ENCODE peak calls at places on chromosomes 5 and 9, in six cellular contexts. U is mesenchymal stem cell, Y is IMR-90, G is H9, R is mesendoderm, P is H1. O is an unnamed sample. For H3K27me3, the result is how much of the 10 kb centered on the place peaks cover.

GRCh38 chr5:85484982-85485574 is 1100.4 kb upstream of the EDIL3 start:
- DNase-seq in U (no peak), Y (no peak), G (no peak), R (peak), P (no peak), O (peak)

GRCh38 chr9:18520395-18520794 is 46.4 kb downstream of the ADAMTSL1 start:
- DNase-seq in U (no peak), Y (no peak), G (no peak), R (no peak), P (no peak), O (no peak)

GRCh38 chr9:447230-448025 is 232.8 kb downstream of the DOCK8 start:
- DNase-seq in U (no peak), Y (peak), G (no peak), R (no peak), P (no peak), O (no peak)

GRCh38 chr5:90718387-90718786 is 159.8 kb downstream of the ADGRV1 start:
- DNase-seq in U (no peak), Y (no peak), G (no peak), R (no peak), P (no peak), O (no peak)

GRCh38 chr5:139960723-139961383 is 82.2 kb downstream of the NRG2 start:
- DNase-seq in U (no peak), Y (no peak), G (peak), R (no peak), P (no peak), O (no peak)

GRCh38 chr9:18566125-18566524 is 92.2 kb downstream of the ADAMTSL1 start:
- DNase-seq in U (no peak), Y (peak), G (no peak), R (no peak), P (no peak), O (no peak)

GRCh38 chr5:1409386-1410110 is 35.7 kb downstream of the SLC6A3 start:
- DNase-seq in U (peak), Y (peak), G (peak), R (peak), P (peak), O (peak)

GRCh38 chr9:107087256-107087655 is 195.8 kb upstream of the RAD23B start:
- DNase-seq in U (no peak), Y (no peak), G (no peak), R (no peak), P (no peak), O (no peak)

GRCh38 chr5:112583166-112583565 is 154.5 kb upstream of the APC start:
- DNase-seq in U (no peak), Y (no peak), G (no peak), R (no peak), P (no peak), O (no peak)

GRCh38 chr9:18896531-18897179 is 136.4 kb downstream of the SAXO1 start:
- DNase-seq in U (no peak), Y (no peak), G (no peak), R (no peak), P (no peak), O (no peak)

GRCh38 chr9:129140397-129141065 is 29.3 kb downstream of the PTPA start:
- DNase-seq in U (peak), Y (peak), G (peak), R (peak), P (peak), O (no peak)

GRCh38 chr5:172834570-172835245 is 657 bp downstream of the ERGIC1 start:
- DNase-seq in U (peak), Y (no peak), G (peak), R (peak), P (peak), O (no peak)

GRCh38 chr5:126884269-126884819 is 107.4 kb downstream of the LMNB1 start:
- DNase-seq in U (peak), Y (peak), G (no peak), R (no peak), P (no peak), O (no peak)

GRCh38 chr5:157670662-157671591 is at the start of gene C5orf52:
- DNase-seq in U (no peak), Y (peak), G (no peak), R (peak), P (no peak), O (no peak)

GRCh38 chr5:150122158-150122510 is 33.5 kb downstream of the PDGFRB start:
- DNase-seq in U (no peak), Y (no peak), G (peak), R (no peak), P (peak), O (no peak)

GRCh38 chr9:134864821-134865190 is 15.8 kb upstream of the FCN2 start:
- DNase-seq in U (no peak), Y (no peak), G (peak), R (no peak), P (no peak), O (no peak)

GRCh38 chr9:16728128-16728505 is 142.4 kb downstream of the BNC2 start:
- DNase-seq in U (peak), Y (peak), G (no peak), R (no peak), P (no peak), O (no peak)

GRCh38 chr9:86122309-86122708 is 23.0 kb upstream of the GOLM1 start:
- DNase-seq in U (no peak), Y (no peak), G (peak), R (peak), P (no peak), O (no peak)

GRCh38 chr9:97398999-97399758 is 12.7 kb upstream of the TDRD7 start:
- DNase-seq in U (peak), Y (peak), G (peak), R (peak), P (peak), O (no peak)

GRCh38 chr9:96888591-96888990 is 34.3 kb upstream of the ZNF782 start:
- DNase-seq in U (no peak), Y (no peak), G (no peak), R (no peak), P (no peak), O (no peak)

GRCh38 chr5:160197341-160198147 is 31.8 kb upstream of the FABP6 start:
- DNase-seq in U (peak), Y (peak), G (peak), R (peak), P (peak), O (no peak)

GRCh38 chr9:34025811-34026210 is 22.9 kb downstream of the UBAP2 start:
- DNase-seq in U (no peak), Y (no peak), G (no peak), R (no peak), P (no peak), O (no peak)

GRCh38 chr5:434443-435146 is 8.4 kb upstream of the EXOC3 start:
- DNase-seq in U (no peak), Y (no peak), G (no peak), R (no peak), P (no peak), O (no peak)

GRCh38 chr5:178232124-178232919 is at the start of gene PHYKPL:
- DNase-seq in U (peak), Y (peak), G (peak), R (peak), P (peak), O (peak)

GRCh38 chr9:37979844-37980243 is 75.9 kb upstream of the SLC25A51 start:
- DNase-seq in U (no peak), Y (no peak), G (no peak), R (no peak), P (no peak), O (no peak)

GRCh38 chr5:1842026-1842819 is 40.5 kb downstream of the IRX4 start:
- DNase-seq in U (no peak), Y (no peak), G (no peak), R (no peak), P (no peak), O (no peak)

GRCh38 chr5:2375796-2376195 is 375.7 kb downstream of the IRX2 start:
- DNase-seq in U (no peak), Y (no peak), G (no peak), R (no peak), P (no peak), O (no peak)

GRCh38 chr5:127849891-127850290 is 146.7 kb downstream of the CCDC192 start:
- DNase-seq in U (no peak), Y (no peak), G (no peak), R (no peak), P (no peak), O (no peak)

GRCh38 chr9:114348906-114349482 is 19.3 kb downstream of the ORM2 start:
- DNase-seq in U (peak), Y (peak), G (peak), R (peak), P (peak), O (peak)

GRCh38 chr9:95429948-95430620 is 86.7 kb downstream of the PTCH1 start:
- DNase-seq in U (no peak), Y (no peak), G (no peak), R (no peak), P (no peak), O (no peak)

GRCh38 chr9:27395484-27395921 is 98.6 kb upstream of the EQTN start:
- DNase-seq in U (no peak), Y (no peak), G (no peak), R (peak), P (no peak), O (peak)

GRCh38 chr9:80796662-80797426 is 892.5 kb downstream of the TLE1 start:
- DNase-seq in U (peak), Y (no peak), G (no peak), R (no peak), P (no peak), O (peak)

GRCh38 chr5:38660194-38660668 is 103.8 kb upstream of the LIFR start:
- DNase-seq in U (no peak), Y (no peak), G (peak), R (peak), P (no peak), O (peak)

GRCh38 chr5:113378081-113378480 is 56.7 kb downstream of the TSSK1B start:
- DNase-seq in U (no peak), Y (no peak), G (no peak), R (no peak), P (no peak), O (no peak)

GRCh38 chr9:89555426-89556375 is 49.1 kb upstream of the GADD45G start:
- DNase-seq in U (peak), Y (no peak), G (no peak), R (no peak), P (no peak), O (no peak)

GRCh38 chr5:42250-42649 is 49.7 kb upstream of the PLEKHG4B start:
- DNase-seq in U (no peak), Y (peak), G (peak), R (peak), P (peak), O (no peak)

GRCh38 chr5:72597456-72597948 is 90.3 kb upstream of the ZNF366 start:
- DNase-seq in U (peak), Y (peak), G (no peak), R (peak), P (no peak), O (no peak)
- H2BK5ac ChIP-seq in U (no peak), Y (peak), G (no peak), R (no peak), P (no peak), O (no peak)

GRCh38 chr5:80956272-80956671 is 3.9 kb upstream of the RASGRF2 start:
- DNase-seq in U (no peak), Y (no peak), G (no peak), R (no peak), P (no peak), O (no peak)

GRCh38 chr5:80958611-80959010 is 1.6 kb upstream of the RASGRF2 start:
- DNase-seq in U (no peak), Y (no peak), G (no peak), R (no peak), P (no peak), O (no peak)

GRCh38 chr5:80955082-80955481 is 5.1 kb upstream of the RASGRF2 start:
- DNase-seq in U (no peak), Y (no peak), G (no peak), R (no peak), P (no peak), O (no peak)

GRCh38 chr5:80959138-80959537 is 1.0 kb upstream of the RASGRF2 start:
- DNase-seq in U (no peak), Y (no peak), G (no peak), R (peak), P (no peak), O (no peak)

DNA sequence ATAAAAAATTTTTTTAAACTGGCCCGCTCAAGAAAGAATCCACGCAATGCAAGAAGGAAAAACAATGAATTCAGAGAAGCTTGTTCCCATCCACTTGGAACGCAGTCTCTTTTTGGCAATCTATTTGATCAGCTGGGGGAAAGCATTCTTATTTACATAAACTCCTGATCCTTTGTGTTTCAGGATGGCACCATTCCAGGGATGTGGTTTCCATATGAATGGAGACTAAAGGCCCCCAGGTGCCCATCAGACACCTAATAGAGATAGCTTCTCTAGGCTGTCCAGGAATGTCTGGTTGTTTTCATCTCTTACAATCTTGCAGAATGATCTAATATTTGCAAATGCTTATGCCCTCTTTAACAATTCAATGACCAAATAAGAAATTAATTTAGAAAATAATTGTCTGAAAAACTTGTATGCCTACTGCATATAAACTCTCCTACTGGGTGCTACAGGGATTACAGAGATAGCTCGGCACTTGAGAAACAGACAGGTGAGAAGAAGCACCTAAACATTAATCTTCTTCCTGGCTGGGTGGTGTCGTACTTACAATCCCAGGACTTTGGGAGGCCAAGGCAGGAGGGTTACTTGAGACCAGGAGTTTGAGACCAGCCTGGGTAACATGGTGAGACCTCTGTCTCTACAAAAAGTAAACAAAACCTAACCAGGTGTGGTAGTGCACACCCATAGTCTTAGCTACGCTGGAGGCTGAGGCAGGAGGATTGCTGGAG is 3.0 kb upstream of the RASGRF2 start:
- DNase-seq in U (no peak), Y (no peak), G (peak), R (peak), P (no peak), O (no peak)
- H3K27me3 ChIP-seq in U (half or more), Y (under half), G (under half), R (under half), P (under half), O (under half)

GRCh38 chr5:43582082-43583005 is 20.6 kb upstream of the NNT start:
- DNase-seq in U (no peak), Y (no peak), G (no peak), R (no peak), P (no peak), O (no peak)

GRCh38 chr5:43581398-43581797 is 21.6 kb upstream of the NNT start:
- DNase-seq in U (no peak), Y (no peak), G (no peak), R (no peak), P (no peak), O (no peak)
- H3K18ac ChIP-seq in U (no peak), Y (no peak), G (no peak), R (no peak), P (no peak), O (no peak)

DNA sequence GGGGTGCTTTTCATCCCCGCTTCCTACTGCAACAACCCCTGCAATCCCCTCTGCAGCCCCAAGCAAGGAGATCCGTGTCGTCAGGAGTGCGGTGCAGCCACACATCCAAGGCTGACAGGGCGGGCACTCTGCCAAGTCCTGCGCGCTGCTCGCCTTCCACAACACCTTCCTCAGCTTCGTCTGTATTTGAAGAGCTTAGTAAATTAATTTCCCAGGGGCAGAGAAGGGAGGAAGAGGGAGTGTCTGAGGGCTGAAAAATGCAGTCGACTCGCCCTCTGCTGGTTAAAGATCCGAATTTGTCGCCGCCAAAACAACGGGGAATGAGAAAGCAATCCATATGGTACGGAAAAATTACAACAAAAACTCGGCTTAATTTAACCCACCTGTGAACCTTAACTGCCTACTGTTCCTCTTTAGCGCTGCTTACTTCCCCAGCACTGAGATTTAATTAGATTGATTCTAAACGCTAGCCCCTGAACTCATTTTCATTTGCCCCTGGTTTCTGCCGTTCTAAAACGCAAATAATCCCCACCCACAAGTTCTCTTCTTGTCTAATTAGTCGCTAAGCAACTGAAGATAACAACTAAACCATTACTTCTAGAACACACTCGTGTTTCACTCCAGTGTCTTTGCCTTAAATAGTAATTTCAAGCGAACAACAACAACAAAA is 10.9 kb upstream of the PCDHB1 start:
- DNase-seq in U (peak), Y (no peak), G (peak), R (peak), P (peak), O (peak)
- H2BK5ac ChIP-seq in U (no peak), Y (no peak), G (peak), R (no peak), P (peak), O (no peak)

GRCh38 chr9:136185066-136185465 is 19.9 kb downstream of the LHX3 start:
- DNase-seq in U (no peak), Y (no peak), G (no peak), R (no peak), P (no peak), O (no peak)

GRCh38 chr9:136187197-136187596 is 17.7 kb downstream of the LHX3 start:
- DNase-seq in U (no peak), Y (no peak), G (no peak), R (no peak), P (no peak), O (no peak)

GRCh38 chr9:136186386-136186785 is 18.5 kb downstream of the LHX3 start:
- DNase-seq in U (no peak), Y (no peak), G (no peak), R (no peak), P (peak), O (no peak)

GRCh38 chr9:136187683-136188586 is 17.0 kb downstream of the LHX3 start:
- DNase-seq in U (no peak), Y (no peak), G (peak), R (peak), P (no peak), O (no peak)

GRCh38 chr9:136185596-136185995 is 19.3 kb downstream of the LHX3 start:
- DNase-seq in U (no peak), Y (no peak), G (no peak), R (no peak), P (no peak), O (no peak)
- H3K27me3 ChIP-seq in U (half or more), Y (half or more), G (under half), R (under half), P (under half), O (under half)

GRCh38 chr5:176364765-176365662 is at the start of gene ARL10:
- DNase-seq in U (peak), Y (peak), G (peak), R (peak), P (peak), O (peak)

GRCh38 chr5:176361437-176362097 is at the start of gene KIAA1191:
- DNase-seq in U (peak), Y (peak), G (peak), R (peak), P (peak), O (peak)

GRCh38 chr5:176362098-176362442 is 506 bp upstream of the KIAA1191 start:
- DNase-seq in U (no peak), Y (no peak), G (no peak), R (no peak), P (no peak), O (no peak)

GRCh38 chr5:176359658-176360057 is 1.9 kb downstream of the KIAA1191 start:
- DNase-seq in U (peak), Y (peak), G (no peak), R (no peak), P (no peak), O (no peak)

GRCh38 chr5:176360894-176361436 is 599 bp downstream of the KIAA1191 start:
- DNase-seq in U (no peak), Y (peak), G (no peak), R (peak), P (no peak), O (peak)
- H3K18ac ChIP-seq in U (peak), Y (peak), G (peak), R (peak), P (peak), O (peak)

GRCh38 chr5:51387854-51388320 is 4.6 kb downstream of the ISL1 start:
- DNase-seq in U (no peak), Y (no peak), G (peak), R (peak), P (no peak), O (no peak)
- H2BK5ac ChIP-seq in U (no peak), Y (no peak), G (no peak), R (no peak), P (peak), O (no peak)

GRCh38 chr9:132793606-132794580 is 84.2 kb downstream of the AK8 start:
- DNase-seq in U (no peak), Y (no peak), G (no peak), R (peak), P (no peak), O (no peak)
- H3K27me3 ChIP-seq in U (under half), Y (under half), G (under half), R (under half), P (half or more), O (under half)

DNA sequence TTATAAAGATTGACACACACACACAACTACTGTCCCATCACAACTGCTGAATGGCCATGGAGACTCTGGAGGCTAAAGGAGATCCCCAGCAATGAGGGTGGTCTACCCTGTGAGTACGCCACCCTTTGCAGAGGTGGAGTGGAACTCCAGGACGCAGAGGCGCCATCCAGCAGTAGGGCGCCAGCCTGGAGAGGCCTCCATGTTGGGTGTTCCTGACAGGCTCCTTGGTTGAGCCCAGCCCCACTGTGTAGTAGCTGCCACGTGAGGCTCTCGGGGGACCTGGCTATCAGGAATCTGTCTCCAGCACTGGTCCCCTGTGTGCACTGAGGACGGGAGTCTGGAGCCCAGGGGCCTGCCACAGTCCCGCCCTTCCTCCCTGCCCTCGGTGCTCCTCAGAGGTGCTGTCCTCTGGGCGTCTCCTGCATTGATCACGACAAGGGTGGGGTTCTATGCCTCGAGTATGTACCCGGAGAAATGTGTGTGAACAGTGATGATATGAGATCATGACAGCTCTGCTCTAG is 72.3 kb downstream of the DAP start:
- DNase-seq in U (no peak), Y (no peak), G (no peak), R (no peak), P (no peak), O (no peak)
- H3K18ac ChIP-seq in U (no peak), Y (no peak), G (no peak), R (no peak), P (peak), O (no peak)

O was measured in neuronal stem cell.